ENCODE peak calls at places on chromosome 6, in seven cellular contexts. One of them, this sample, is unnamed.

GRCh38 chr6:4861564-4861963 is 85.4 kb downstream of the CDYL start:
- DNase-seq in left lung: no peak
- DNase-seq in D341Med: no peak
- DNase-seq in GM23338: no peak
- DNase-seq in bronchial epithelial cell: no peak
- DNase-seq in endothelial cell: no peak
- DNase-seq in EL: no peak
- DNase-seq in this sample: no peak

GRCh38 chr6:63817492-63818050 is 182.0 kb downstream of the PHF3 start:
- DNase-seq in left lung: no peak
- DNase-seq in D341Med: no peak
- DNase-seq in GM23338: no peak
- DNase-seq in bronchial epithelial cell: no peak
- DNase-seq in endothelial cell: no peak
- DNase-seq in EL: no peak
- DNase-seq in this sample: peak

GRCh38 chr6:23826587-23826986 is 299.4 kb upstream of the NRSN1 start:
- DNase-seq in left lung: no peak
- DNase-seq in D341Med: no peak
- DNase-seq in GM23338: no peak
- DNase-seq in bronchial epithelial cell: peak
- DNase-seq in endothelial cell: no peak
- DNase-seq in EL: no peak
- DNase-seq in this sample: no peak

GRCh38 chr6:40409716-40410397 is 177.3 kb downstream of the LRFN2 start:
- DNase-seq in left lung: no peak
- DNase-seq in D341Med: no peak
- DNase-seq in GM23338: no peak
- DNase-seq in bronchial epithelial cell: peak
- DNase-seq in endothelial cell: no peak
- DNase-seq in EL: no peak
- DNase-seq in this sample: no peak

GRCh38 chr6:47302043-47302442 is 7.7 kb downstream of the TNFRSF21 start:
- DNase-seq in left lung: no peak
- DNase-seq in D341Med: no peak
- DNase-seq in GM23338: no peak
- DNase-seq in bronchial epithelial cell: no peak
- DNase-seq in endothelial cell: no peak
- DNase-seq in EL: no peak
- DNase-seq in this sample: no peak

GRCh38 chr6:15491255-15491985 is 171.4 kb downstream of the DTNBP1 start:
- DNase-seq in left lung: peak
- DNase-seq in D341Med: peak
- DNase-seq in GM23338: peak
- DNase-seq in bronchial epithelial cell: peak
- DNase-seq in endothelial cell: peak
- DNase-seq in EL: peak
- DNase-seq in this sample: peak

GRCh38 chr6:119495230-119495683 is 145.7 kb upstream of the MAN1A1 start:
- DNase-seq in left lung: no peak
- DNase-seq in D341Med: no peak
- DNase-seq in GM23338: no peak
- DNase-seq in bronchial epithelial cell: no peak
- DNase-seq in endothelial cell: no peak
- DNase-seq in EL: no peak
- DNase-seq in this sample: no peak

GRCh38 chr6:66526061-66526460 is 819.0 kb upstream of the EYS start:
- DNase-seq in left lung: no peak
- DNase-seq in D341Med: no peak
- DNase-seq in GM23338: no peak
- DNase-seq in bronchial epithelial cell: no peak
- DNase-seq in endothelial cell: no peak
- DNase-seq in EL: no peak
- DNase-seq in this sample: peak

GRCh38 chr6:112482373-112482772 is 135.2 kb downstream of the RFPL4B start:
- DNase-seq in left lung: no peak
- DNase-seq in D341Med: no peak
- DNase-seq in GM23338: no peak
- DNase-seq in bronchial epithelial cell: peak
- DNase-seq in endothelial cell: no peak
- DNase-seq in EL: no peak
- DNase-seq in this sample: no peak

GRCh38 chr6:62819640-62820039 is 391.6 kb upstream of the FKBP1C start:
- DNase-seq in left lung: no peak
- DNase-seq in D341Med: no peak
- DNase-seq in GM23338: no peak
- DNase-seq in bronchial epithelial cell: no peak
- DNase-seq in endothelial cell: no peak
- DNase-seq in EL: no peak
- DNase-seq in this sample: no peak

GRCh38 chr6:150857062-150857905 is 8.2 kb upstream of the MTHFD1L start:
- DNase-seq in left lung: no peak
- DNase-seq in D341Med: no peak
- DNase-seq in GM23338: no peak
- DNase-seq in bronchial epithelial cell: peak
- DNase-seq in endothelial cell: no peak
- DNase-seq in EL: peak
- DNase-seq in this sample: peak

GRCh38 chr6:115838763-115839401 is 221.8 kb downstream of the FRK start:
- DNase-seq in left lung: no peak
- DNase-seq in D341Med: peak
- DNase-seq in GM23338: peak
- DNase-seq in bronchial epithelial cell: peak
- DNase-seq in endothelial cell: peak
- DNase-seq in EL: peak
- DNase-seq in this sample: peak

GRCh38 chr6:42402184-42402583 is 49.5 kb downstream of the TRERF1 start:
- DNase-seq in left lung: no peak
- DNase-seq in D341Med: no peak
- DNase-seq in GM23338: no peak
- DNase-seq in bronchial epithelial cell: peak
- DNase-seq in endothelial cell: no peak
- DNase-seq in EL: peak
- DNase-seq in this sample: peak

GRCh38 chr6:41688256-41688965 is 47.0 kb downstream of the TFEB start:
- DNase-seq in left lung: no peak
- DNase-seq in D341Med: no peak
- DNase-seq in GM23338: no peak
- DNase-seq in bronchial epithelial cell: no peak
- DNase-seq in endothelial cell: no peak
- DNase-seq in EL: no peak
- DNase-seq in this sample: no peak

GRCh38 chr6:157956171-157956730 is 25.4 kb upstream of the SYNJ2 start:
- DNase-seq in left lung: no peak
- DNase-seq in D341Med: no peak
- DNase-seq in GM23338: no peak
- DNase-seq in bronchial epithelial cell: no peak
- DNase-seq in endothelial cell: no peak
- DNase-seq in EL: no peak
- DNase-seq in this sample: no peak

GRCh38 chr6:38413097-38413800 is 226.5 kb downstream of the BTBD9 start:
- DNase-seq in left lung: no peak
- DNase-seq in D341Med: no peak
- DNase-seq in GM23338: no peak
- DNase-seq in bronchial epithelial cell: no peak
- DNase-seq in endothelial cell: no peak
- DNase-seq in EL: no peak
- DNase-seq in this sample: no peak

GRCh38 chr6:13624871-13625288 is 9.7 kb downstream of the NOL7 start:
- DNase-seq in left lung: no peak
- DNase-seq in D341Med: peak
- DNase-seq in GM23338: peak
- DNase-seq in bronchial epithelial cell: peak
- DNase-seq in endothelial cell: no peak
- DNase-seq in EL: peak
- DNase-seq in this sample: peak

GRCh38 chr6:133288662-133289061 is 47.5 kb downstream of the EYA4 start:
- DNase-seq in left lung: no peak
- DNase-seq in D341Med: no peak
- DNase-seq in GM23338: no peak
- DNase-seq in bronchial epithelial cell: no peak
- DNase-seq in endothelial cell: no peak
- DNase-seq in EL: no peak
- DNase-seq in this sample: no peak

GRCh38 chr6:130676077-130676772 is 151.0 kb upstream of the SMLR1 start:
- DNase-seq in left lung: no peak
- DNase-seq in D341Med: peak
- DNase-seq in GM23338: peak
- DNase-seq in bronchial epithelial cell: no peak
- DNase-seq in endothelial cell: no peak
- DNase-seq in EL: no peak
- DNase-seq in this sample: peak

GRCh38 chr6:151948007-151948745 is 140.7 kb downstream of the ESR1 start:
- DNase-seq in left lung: no peak
- DNase-seq in D341Med: no peak
- DNase-seq in GM23338: no peak
- DNase-seq in bronchial epithelial cell: no peak
- DNase-seq in endothelial cell: peak
- DNase-seq in EL: peak
- DNase-seq in this sample: no peak

GRCh38 chr6:54718541-54719023 is 128.0 kb upstream of the FAM83B start:
- DNase-seq in left lung: no peak
- DNase-seq in D341Med: no peak
- DNase-seq in GM23338: no peak
- DNase-seq in bronchial epithelial cell: peak
- DNase-seq in endothelial cell: no peak
- DNase-seq in EL: no peak
- DNase-seq in this sample: no peak

GRCh38 chr6:143279385-143279784 is 171.1 kb downstream of the ADAT2 start:
- DNase-seq in left lung: no peak
- DNase-seq in D341Med: peak
- DNase-seq in GM23338: peak
- DNase-seq in bronchial epithelial cell: peak
- DNase-seq in endothelial cell: peak
- DNase-seq in EL: peak
- DNase-seq in this sample: peak

GRCh38 chr6:34223381-34223963 is 13.2 kb upstream of the HMGA1 start:
- DNase-seq in left lung: peak
- DNase-seq in D341Med: peak
- DNase-seq in GM23338: peak
- DNase-seq in bronchial epithelial cell: no peak
- DNase-seq in endothelial cell: no peak
- DNase-seq in EL: no peak
- DNase-seq in this sample: no peak

GRCh38 chr6:133130863-133131262 is 110.3 kb upstream of the EYA4 start:
- DNase-seq in left lung: peak
- DNase-seq in D341Med: no peak
- DNase-seq in GM23338: no peak
- DNase-seq in bronchial epithelial cell: peak
- DNase-seq in endothelial cell: no peak
- DNase-seq in EL: no peak
- DNase-seq in this sample: peak

GRCh38 chr6:87151786-87152527 is 3.4 kb upstream of the ZNF292 start:
- DNase-seq in left lung: peak
- DNase-seq in D341Med: peak
- DNase-seq in GM23338: peak
- DNase-seq in bronchial epithelial cell: no peak
- DNase-seq in endothelial cell: peak
- DNase-seq in EL: peak
- DNase-seq in this sample: peak

GRCh38 chr6:6969761-6970223 is 138.0 kb upstream of the RREB1 start:
- DNase-seq in left lung: no peak
- DNase-seq in D341Med: no peak
- DNase-seq in GM23338: peak
- DNase-seq in bronchial epithelial cell: peak
- DNase-seq in endothelial cell: no peak
- DNase-seq in EL: no peak
- DNase-seq in this sample: no peak

GRCh38 chr6:105993769-105994521 is 92.2 kb upstream of the PRDM1 start:
- DNase-seq in left lung: peak
- DNase-seq in D341Med: peak
- DNase-seq in GM23338: peak
- DNase-seq in bronchial epithelial cell: no peak
- DNase-seq in endothelial cell: no peak
- DNase-seq in EL: peak
- DNase-seq in this sample: no peak

GRCh38 chr6:146909886-146910285 is 294.3 kb upstream of the STXBP5 start:
- DNase-seq in left lung: no peak
- DNase-seq in D341Med: no peak
- DNase-seq in GM23338: no peak
- DNase-seq in bronchial epithelial cell: no peak
- DNase-seq in endothelial cell: no peak
- DNase-seq in EL: no peak
- DNase-seq in this sample: no peak

GRCh38 chr6:27280064-27280539 is 32.0 kb downstream of the POM121L2 start:
- DNase-seq in left lung: no peak
- DNase-seq in D341Med: peak
- DNase-seq in GM23338: peak
- DNase-seq in bronchial epithelial cell: peak
- DNase-seq in endothelial cell: peak
- DNase-seq in EL: peak
- DNase-seq in this sample: peak

GRCh38 chr6:16059496-16059895 is 69.4 kb upstream of the MYLIP start:
- DNase-seq in left lung: no peak
- DNase-seq in D341Med: no peak
- DNase-seq in GM23338: peak
- DNase-seq in bronchial epithelial cell: no peak
- DNase-seq in endothelial cell: no peak
- DNase-seq in EL: no peak
- DNase-seq in this sample: no peak

This sample was measured in iris pigment epithelial cell.